ENCODE peak calls at places on chromosomes 4 and X, in six cellular contexts. H is OCI-LY7, Z is right atrium auricular region, G is colonic mucosa, K is lung, Q is fibroblast of the aortic adventitia. E is an unnamed sample.

GRCh38 chrX:41734530-41734929 is 10.5 kb downstream of the GPR82 start:
- DNase-seq in Z (no peak), G (no peak), Q (peak), K (no peak), H (peak), E (peak)

GRCh38 chr4:34258176-34258575 is 1986.1 kb downstream of the ARAP2 start:
- DNase-seq in K (no peak), Q (peak), H (no peak), G (no peak), Z (no peak), E (no peak)

GRCh38 chr4:151359576-151359975 is 34.2 kb upstream of the SH3D19 start:
- DNase-seq in G (peak), Q (no peak), Z (no peak), H (no peak), K (no peak), E (no peak)

GRCh38 chr4:78210694-78211093 is 153.6 kb downstream of the FRAS1 start:
- DNase-seq in K (no peak), G (no peak), Q (no peak), H (no peak), Z (no peak), E (no peak)

GRCh38 chr4:70080205-70080604 is 30.0 kb downstream of the HTN1 start:
- DNase-seq in Q (no peak), Z (no peak), K (no peak), G (no peak), H (no peak), E (no peak)

GRCh38 chr4:152643153-152644035 is 36.4 kb downstream of the TMEM154 start:
- DNase-seq in G (peak), K (peak), H (peak), Q (no peak), Z (no peak), E (peak)

GRCh38 chr4:161829631-161830030 is 334.2 kb downstream of the FSTL5 start:
- DNase-seq in Q (no peak), G (no peak), K (no peak), H (no peak), Z (no peak), E (no peak)

GRCh38 chrX:108712886-108713285 is 23.5 kb downstream of the IRS4 start:
- DNase-seq in H (no peak), Z (no peak), K (no peak), Q (no peak), G (no peak), E (no peak)

GRCh38 chrX:73069365-73070035 is 9.8 kb downstream of the PABPC1L2A start:
- DNase-seq in K (no peak), Q (no peak), H (no peak), G (no peak), Z (no peak), E (no peak)

GRCh38 chr4:101210331-101210730 is 137.0 kb downstream of the PPP3CA start:
- DNase-seq in H (no peak), G (no peak), Q (no peak), K (no peak), Z (no peak), E (no peak)

GRCh38 chr4:41322613-41323012 is 65.9 kb downstream of the UCHL1 start:
- DNase-seq in H (no peak), K (no peak), Q (no peak), G (no peak), Z (no peak), E (no peak)

GRCh38 chrX:121256653-121257052 is 209.2 kb downstream of the GLUD2 start:
- DNase-seq in Q (peak), H (no peak), Z (no peak), G (no peak), K (no peak), E (no peak)

GRCh38 chrX:12610079-12610478 is 181.1 kb upstream of the PRPS2 start:
- DNase-seq in Q (peak), Z (no peak), K (no peak), G (no peak), H (no peak), E (peak)

GRCh38 chrX:28550331-28550872 is 36.8 kb upstream of the IL1RAPL1 start:
- DNase-seq in Q (no peak), G (no peak), K (no peak), H (no peak), Z (no peak), E (peak)

DNA sequence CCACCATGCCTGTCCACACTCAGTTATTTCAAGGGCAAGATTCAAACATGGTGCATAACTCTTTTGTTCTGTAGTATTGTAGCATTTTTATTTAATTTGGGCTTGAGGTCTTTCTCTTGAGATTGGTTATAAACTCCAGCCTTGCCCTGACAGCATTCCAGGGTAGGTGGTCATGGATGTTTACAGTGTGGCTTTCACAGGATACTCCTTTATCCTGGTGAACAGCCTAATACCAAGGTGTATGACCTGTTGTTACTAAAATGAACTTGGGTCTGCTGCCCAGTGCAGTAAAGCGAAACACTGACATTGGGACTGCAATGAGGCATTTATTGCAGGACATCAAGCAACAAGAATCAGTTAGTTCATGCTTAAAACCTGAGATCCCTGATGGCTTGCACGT is 434.8 kb downstream of the ANKRD50 start:
- DNase-seq in Z (no peak), H (no peak), K (no peak), Q (no peak), G (no peak), E (no peak)
- TF ChIP-seq CTCF in Z (no peak), H (no peak), K (no peak), Q (no peak), G (no peak), E (no peak)

GRCh38 chr4:83282049-83282535 is 2.5 kb downstream of the COQ2 start:
- DNase-seq in Q (peak), G (peak), K (no peak), H (peak), Z (no peak), E (peak)

GRCh38 chr4:83281326-83281725 is 3.3 kb downstream of the COQ2 start:
- DNase-seq in H (peak), Z (no peak), G (no peak), K (no peak), Q (no peak), E (peak)

GRCh38 chr4:83285022-83285387 is 407 bp upstream of the COQ2 start:
- DNase-seq in G (peak), K (peak), Z (no peak), H (peak), Q (peak), E (peak)

DNA sequence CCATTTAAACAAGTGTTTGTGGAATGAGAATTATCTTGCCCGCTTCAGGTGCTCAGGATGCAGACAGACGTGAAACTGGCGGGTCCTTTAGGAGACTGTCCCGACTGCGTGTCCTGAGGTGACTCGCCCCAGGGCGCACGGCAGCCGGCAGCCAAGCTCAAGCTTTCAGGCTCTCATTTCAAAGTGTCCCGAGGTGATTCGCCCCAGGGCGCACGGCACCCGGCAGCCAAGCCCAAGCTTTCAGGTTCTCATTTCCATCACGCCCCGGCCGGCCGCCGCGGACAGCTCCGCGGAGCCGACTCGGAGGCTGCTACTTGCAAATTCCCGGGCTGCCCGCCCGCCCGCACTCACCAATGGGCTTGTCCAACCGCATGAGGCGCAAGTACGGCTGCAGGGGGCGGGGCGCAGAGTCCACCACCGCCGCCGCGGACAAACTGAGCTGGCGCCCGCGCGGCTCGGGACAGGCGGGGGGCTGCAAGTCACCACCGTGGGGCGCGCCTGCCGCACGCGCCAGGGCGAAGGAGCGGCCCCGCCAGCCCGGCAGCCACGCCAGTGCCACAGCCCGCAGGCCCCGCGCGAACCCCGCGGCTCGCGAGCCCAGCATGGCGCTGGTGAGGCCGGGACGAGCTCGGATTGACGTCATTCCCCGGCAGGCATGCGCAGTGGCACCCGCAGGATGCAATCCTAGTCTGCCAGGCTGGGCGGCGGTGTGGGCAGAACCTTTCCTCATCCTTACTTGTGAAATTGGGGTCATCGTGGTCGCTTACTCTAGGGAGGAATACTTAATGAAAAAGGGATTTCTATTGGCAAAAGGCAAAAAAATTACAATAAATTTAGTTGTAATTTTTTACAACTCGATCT is at the start of gene COQ2:
- DNase-seq in H (peak), G (peak), Z (peak), K (peak), Q (peak), E (peak)
- TF ChIP-seq CTCF in H (peak), G (peak), Z (peak), K (no peak), Q (peak), E (no peak)

GRCh38 chr4:167021545-167022155 is 212.6 kb downstream of the SPOCK3 start:
- DNase-seq in H (peak), Q (peak), Z (peak), G (peak), K (peak), E (peak)
- TF ChIP-seq CTCF in H (peak), Q (peak), Z (peak), G (peak), K (peak), E (peak)

GRCh38 chr4:64538219-64538618 is 129.0 kb upstream of the TECRL start:
- DNase-seq in Z (no peak), K (no peak), Q (no peak), G (no peak), H (no peak), E (peak)
- TF ChIP-seq CTCF in Z (no peak), K (no peak), Q (no peak), G (no peak), H (peak), E (peak)

GRCh38 chr4:16757080-16757521 is 141.3 kb downstream of the LDB2 start:
- DNase-seq in Z (no peak), G (no peak), H (no peak), Q (peak), K (no peak), E (no peak)

GRCh38 chr4:16750882-16751642 is 147.4 kb downstream of the LDB2 start:
- DNase-seq in G (no peak), Z (no peak), K (no peak), H (no peak), Q (no peak), E (no peak)

GRCh38 chr4:16754104-16754503 is 144.3 kb downstream of the LDB2 start:
- DNase-seq in K (no peak), G (no peak), Z (no peak), H (no peak), Q (no peak), E (no peak)

GRCh38 chr4:16750216-16750615 is 148.2 kb downstream of the LDB2 start:
- DNase-seq in H (no peak), K (no peak), G (no peak), Z (no peak), Q (no peak), E (no peak)

GRCh38 chr4:16752150-16752549 is 146.3 kb downstream of the LDB2 start:
- DNase-seq in G (no peak), Q (peak), H (no peak), K (no peak), Z (no peak), E (no peak)
- TF ChIP-seq CTCF in G (no peak), Q (peak), H (peak), K (no peak), Z (peak), E (no peak)

GRCh38 chr4:185640809-185641675 is 105.7 kb upstream of the PDLIM3 start:
- DNase-seq in Q (peak), H (peak), K (no peak), G (no peak), Z (no peak), E (peak)
- TF ChIP-seq CTCF in Q (peak), H (peak), K (peak), G (no peak), Z (peak), E (peak)

DNA sequence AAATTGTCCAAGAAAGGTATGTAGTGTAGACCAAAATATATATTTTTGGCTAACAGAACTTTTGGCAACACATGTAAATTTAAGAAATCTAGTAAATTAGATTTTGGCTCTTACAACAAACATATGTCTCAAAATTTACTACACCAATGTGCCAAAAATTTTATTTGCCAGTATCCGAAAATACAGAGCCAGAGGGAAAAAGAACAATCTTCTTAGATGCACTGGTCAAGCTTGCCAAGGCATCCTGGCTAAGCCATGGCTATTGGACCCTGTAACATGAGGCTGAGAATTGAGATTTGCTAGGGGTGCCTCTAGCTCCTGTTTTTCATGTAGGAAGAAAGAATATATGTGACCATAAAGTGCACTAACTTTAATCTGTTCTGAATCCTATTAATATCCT is 91.8 kb downstream of the GABRG1 start:
- DNase-seq in H (no peak), G (no peak), Q (no peak), Z (no peak), K (no peak), E (no peak)
- TF ChIP-seq CTCF in H (no peak), G (no peak), Q (no peak), Z (no peak), K (no peak), E (no peak)

DNA sequence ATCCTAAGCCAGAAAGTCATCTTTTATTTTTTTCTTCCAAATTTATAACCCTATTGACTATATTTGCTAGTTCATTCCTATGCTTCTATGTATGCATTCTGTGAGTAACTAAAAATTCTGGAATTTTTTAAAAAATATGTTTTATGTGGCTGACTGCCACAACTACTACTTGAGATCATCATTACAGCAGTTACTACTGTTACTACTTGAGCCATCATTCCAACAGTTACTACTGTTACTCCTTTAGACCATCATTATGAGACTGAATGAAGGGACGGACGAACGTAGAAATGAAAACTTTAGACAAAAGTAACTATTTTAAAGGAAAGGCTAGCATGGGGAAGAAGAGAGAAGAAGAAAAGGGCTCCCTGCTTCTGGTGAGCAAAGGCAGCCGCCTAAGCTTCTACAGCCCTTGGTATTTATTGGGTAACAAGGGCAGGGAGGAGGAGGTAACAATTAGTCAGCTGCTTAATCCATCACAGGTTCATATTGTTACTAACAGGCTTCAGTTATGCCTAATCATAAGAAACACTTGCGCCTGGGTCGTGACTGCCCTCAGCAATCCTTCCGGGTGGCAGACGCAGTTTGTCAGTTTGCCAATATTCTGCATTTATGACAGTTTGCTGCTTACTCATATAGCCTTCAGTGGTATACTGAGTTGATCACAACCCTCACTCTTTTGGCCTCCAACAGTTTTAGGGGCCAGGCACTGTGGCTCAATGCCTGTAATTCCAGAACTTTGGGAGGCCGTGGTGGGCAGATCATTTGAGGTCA is 80.5 kb downstream of the PDLIM5 start:
- DNase-seq in G (peak), K (no peak), Q (no peak), H (no peak), Z (no peak), E (no peak)
- TF ChIP-seq CTCF in G (no peak), K (no peak), Q (no peak), H (no peak), Z (no peak), E (no peak)